ENCODE peak calls at places on chromosomes 13 and 19, in seven cellular contexts. P is HCT116; H is NAMALWA; F is astrocyte; V is NCI-H2171 treated with DMSO at 0.1 percent for 48 hours; K is stimulated activated CD8-positive, alpha-beta memory T cell treated with anti-CD3 and anti-CD28 coated beads, Interleukin-15, amount 100 ng/mL, for 1 hour; D is mammary epithelial cell. C is an unnamed sample.

GRCh38 chr19:7636691-7637373 is at the start of gene STXBP2:
- DNase-seq in V (peak; percentile 69), H (peak; percentile 89), D (peak; percentile 73), F (no peak), P (peak; percentile 76), K (peak; percentile 85), C (peak; percentile 89)

GRCh38 chr13:76213423-76213904 is 577.3 kb downstream of the LMO7 start:
- DNase-seq in K (no peak), D (no peak), F (no peak), P (no peak), V (no peak), H (peak; percentile 16), C (no peak)

GRCh38 chr13:33775339-33776108 is 42.4 kb upstream of the RFC3 start:
- DNase-seq in V (no peak), D (no peak), K (no peak), H (no peak), P (no peak), F (no peak), C (no peak)

GRCh38 chr13:42532561-42533335 is 41.2 kb upstream of the TNFSF11 start:
- DNase-seq in P (no peak), K (no peak), V (no peak), D (no peak), F (no peak), H (peak; percentile 64), C (peak; percentile 50)

GRCh38 chr13:79777504-79777903 is 296.5 kb downstream of the NDFIP2 start:
- DNase-seq in V (no peak), H (no peak), K (no peak), P (no peak), D (no peak), F (no peak), C (no peak)

GRCh38 chr19:37594982-37595382 is 306 bp downstream of the ZNF540 start:
- DNase-seq in P (no peak), K (peak; percentile 16), D (no peak), F (peak; percentile 74), V (no peak), H (no peak), C (no peak)

GRCh38 chr19:11160119-11160768 is 4.7 kb upstream of the SPC24 start:
- DNase-seq in H (no peak), K (no peak), F (peak; percentile 30), D (no peak), V (peak; percentile 17), P (no peak), C (no peak)

GRCh38 chr13:110470272-110471009 is 91.1 kb downstream of the RAB20 start:
- DNase-seq in P (no peak), D (no peak), F (no peak), H (no peak), V (no peak), K (no peak), C (no peak)

GRCh38 chr19:6690160-6690885 is 20.4 kb upstream of the TNFSF14 start:
- DNase-seq in V (no peak), K (no peak), H (no peak), P (no peak), D (no peak), F (no peak), C (no peak)

GRCh38 chr19:46648070-46648960 is 12.3 kb upstream of the GNG8 start:
- DNase-seq in D (no peak), K (no peak), V (no peak), F (no peak), H (no peak), P (no peak), C (no peak)

GRCh38 chr13:30720470-30720869 is 14.9 kb upstream of the ALOX5AP start:
- DNase-seq in V (no peak), P (no peak), H (peak; percentile 63), K (no peak), F (no peak), D (no peak), C (no peak)

GRCh38 chr19:46725036-46725820 is 8.3 kb upstream of the PRKD2 start:
- DNase-seq in D (no peak), F (no peak), P (no peak), K (no peak), V (no peak), H (no peak), C (no peak)

GRCh38 chr19:38204728-38205127 is 19.3 kb downstream of the DPF1 start:
- DNase-seq in K (no peak), V (no peak), P (no peak), F (no peak), D (no peak), H (no peak), C (no peak)

GRCh38 chr13:28325022-28325421 is 169.9 kb downstream of the FLT1 start:
- DNase-seq in V (no peak), D (no peak), F (no peak), P (no peak), H (no peak), K (no peak), C (no peak)

GRCh38 chr13:73467103-73467502 is 408.3 kb downstream of the KLF5 start:
- DNase-seq in F (peak; percentile 52), K (no peak), D (peak; percentile 46), H (no peak), P (no peak), V (no peak), C (no peak)

GRCh38 chr19:29606420-29606747 is 301 bp downstream of the POP4 start:
- DNase-seq in P (no peak), K (no peak), H (no peak), V (no peak), D (no peak), F (no peak), C (no peak)

GRCh38 chr13:113920173-113920572 is 53.7 kb downstream of the C13orf46 start:
- DNase-seq in K (no peak), H (no peak), D (no peak), V (no peak), P (no peak), F (no peak), C (no peak)

GRCh38 chr19:2246014-2246620 is 3.0 kb upstream of the AMH start:
- DNase-seq in H (no peak), P (no peak), F (no peak), V (no peak), K (no peak), D (no peak), C (no peak)

GRCh38 chr13:48370815-48371214 is 42.1 kb downstream of the LPAR6 start:
- DNase-seq in K (no peak), P (no peak), F (no peak), V (no peak), H (no peak), D (no peak), C (no peak)

GRCh38 chr13:110869805-110870706 is 44.8 kb downstream of the ANKRD10 start:
- DNase-seq in K (no peak), P (peak; percentile 99), H (no peak), V (peak; percentile 23), F (peak; percentile 100), D (peak; percentile 100), C (peak; percentile 98)

GRCh38 chr13:81395368-81395767 is 1054.4 kb upstream of the SPRY2 start:
- DNase-seq in D (no peak), F (no peak), P (no peak), K (no peak), V (peak; percentile 97), H (no peak), C (no peak)

GRCh38 chr13:67156718-67157049 is 73.5 kb downstream of the PCDH9 start:
- DNase-seq in K (no peak), D (no peak), P (no peak), H (no peak), V (no peak), F (no peak), C (no peak)

GRCh38 chr19:56603829-56604228 is 8.7 kb downstream of the ZNF71 start:
- DNase-seq in F (peak; percentile 33), K (no peak), V (no peak), D (peak; percentile 29), H (no peak), P (no peak), C (no peak)

GRCh38 chr13:99968521-99969367 is 2.8 kb downstream of the ZIC5 start:
- DNase-seq in F (no peak), H (no peak), K (no peak), P (no peak), V (peak; percentile 35), D (no peak), C (no peak)

GRCh38 chr19:49749771-49750170 is 13.3 kb downstream of the TSKS start:
- DNase-seq in H (no peak), D (no peak), F (peak; percentile 33), K (no peak), P (no peak), V (no peak), C (no peak)

GRCh38 chr13:40677064-40677463 is 10.6 kb upstream of the FOXO1 start:
- DNase-seq in K (no peak), F (no peak), P (no peak), H (no peak), D (no peak), V (no peak), C (no peak)

GRCh38 chr13:25384747-25385270 is 13.0 kb downstream of the ATP8A2 start:
- DNase-seq in F (no peak), V (no peak), P (no peak), H (no peak), K (no peak), D (no peak), C (no peak)

GRCh38 chr13:21075303-21076264 is 14.2 kb upstream of the LATS2 start:
- DNase-seq in V (no peak), P (no peak), D (no peak), H (no peak), K (no peak), F (no peak), C (no peak)

GRCh38 chr19:35779033-35779432 is 3.7 kb downstream of the ARHGAP33 start:
- DNase-seq in K (no peak), V (no peak), D (no peak), H (no peak), P (no peak), F (no peak), C (no peak)

GRCh38 chr13:36193151-36193855 is 21.1 kb downstream of the SOHLH2 start:
- DNase-seq in K (no peak), V (no peak), F (peak; percentile 31), H (no peak), P (no peak), D (peak; percentile 71), C (peak; percentile 63)

GRCh38 chr13:51152713-51153112 is 41.6 kb upstream of the C13orf42 start:
- DNase-seq in H (no peak), F (no peak), V (peak; percentile 4), P (no peak), D (no peak), K (no peak), C (no peak)

GRCh38 chr19:36113895-36114762 is 546 bp downstream of the POLR2I start:
- DNase-seq in H (peak; percentile 41), K (no peak), V (no peak), F (peak; percentile 23), P (no peak), D (peak; percentile 42), C (peak; percentile 25)

GRCh38 chr13:33348366-33348765 is 62.8 kb upstream of the STARD13 start:
- DNase-seq in P (no peak), K (no peak), D (no peak), V (no peak), F (peak; percentile 80), H (no peak), C (peak; percentile 62)

GRCh38 chr19:38030681-38031422 is 123.8 kb downstream of the SIPA1L3 start:
- DNase-seq in F (no peak), D (no peak), H (no peak), V (no peak), K (no peak), P (no peak), C (no peak)

GRCh38 chr19:4971424-4971793 is 2.5 kb downstream of the KDM4B start:
- DNase-seq in H (peak; percentile 69), F (no peak), P (no peak), K (no peak), V (peak; percentile 75), D (peak; percentile 56), C (peak; percentile 60)

C was measured in PC-3.